ENCODE peak calls at places on chromosomes 13 and 19, in four cellular contexts. C is activated T-cell treated with anti-CD3 and anti-CD28 coated beads for 1 hour; A is GM23338; L is effector memory CD4-positive, alpha-beta T cell. I is an unnamed sample.

GRCh38 chr13:75326173-75327131 is 155.5 kb downstream of the TBC1D4 start:
- DNase-seq in L (peak), C (peak), A (no peak), I (peak)

GRCh38 chr13:27961227-27962085 is 7.7 kb downstream of the CDX2 start:
- DNase-seq in A (peak), L (no peak), C (no peak), I (no peak)

GRCh38 chr19:38842439-38843174 is 7.2 kb downstream of the HNRNPL start:
- DNase-seq in C (peak), L (peak), A (no peak), I (no peak)

GRCh38 chr19:16417660-16418596 is 53.8 kb downstream of the EPS15L1 start:
- DNase-seq in L (peak), C (peak), A (peak), I (peak)

GRCh38 chr19:2488942-2489731 is 13.2 kb downstream of the GADD45B start:
- DNase-seq in C (no peak), A (peak), L (no peak), I (peak)

GRCh38 chr13:97422118-97423054 is 11.6 kb upstream of the RAP2A start:
- DNase-seq in A (no peak), L (no peak), C (no peak), I (peak)

GRCh38 chr13:32495841-32496240 is 42.8 kb downstream of the N4BP2L2 start:
- DNase-seq in C (no peak), L (no peak), A (no peak), I (no peak)

GRCh38 chr13:42815686-42816085 is 34.3 kb downstream of the FAM216B start:
- DNase-seq in L (no peak), A (no peak), C (no peak), I (no peak)

GRCh38 chr19:49591731-49592485 is 926 bp downstream of the PRR12 start:
- DNase-seq in A (peak), C (peak), L (no peak), I (peak)

I was measured in EH.